ENCODE peak calls at places on chromosomes 3 and 15, in five cellular contexts. A, P, F, G and Y are unnamed samples.

GRCh38 chr15:57485869-57486268 is 105.8 kb upstream of the MYZAP start:
- DNase-seq in A (no peak), P (peak; percentile 61), F (peak; percentile 72), G (no peak), Y (no peak)

GRCh38 chr3:194285024-194285858 is 65.9 kb downstream of the CPN2 start:
- DNase-seq in A (no peak), P (no peak), F (no peak), G (no peak), Y (no peak)

GRCh38 chr3:63863150-63864007 is at the start of the genes ATXN7 and THOC7:
- DNase-seq in A (peak; percentile 74), P (peak; percentile 79), F (peak; percentile 83), G (peak; percentile 80), Y (peak; percentile 45)

GRCh38 chr3:23811117-23811487 is 5.3 kb downstream of the UBE2E1 start:
- DNase-seq in A (no peak), P (no peak), F (no peak), G (no peak), Y (no peak)

GRCh38 chr3:196138927-196139680 is 57.2 kb upstream of the TFRC start:
- DNase-seq in A (no peak), P (no peak), F (peak; percentile 14), G (no peak), Y (no peak)

GRCh38 chr3:82957079-82957478 is 1195.6 kb upstream of the GBE1 start:
- DNase-seq in A (no peak), P (no peak), F (no peak), G (no peak), Y (no peak)

GRCh38 chr3:28575748-28576589 is 227.3 kb upstream of the AZI2 start:
- DNase-seq in A (no peak), P (peak; percentile 25), F (no peak), G (peak; percentile 84), Y (no peak)

GRCh38 chr3:172285844-172286243 is 162.4 kb downstream of the GHSR start:
- DNase-seq in A (no peak), P (no peak), F (no peak), G (no peak), Y (no peak)

GRCh38 chr3:122786067-122786466 is 7.6 kb downstream of the HSPBAP1 start:
- DNase-seq in A (no peak), P (no peak), F (no peak), G (no peak), Y (no peak)

GRCh38 chr3:126472277-126473006 is 3.2 kb downstream of the ZXDC start:
- DNase-seq in A (no peak), P (peak; percentile 71), F (peak; percentile 88), G (no peak), Y (no peak)

GRCh38 chr3:8622873-8623725 is 21.5 kb downstream of the SSUH2 start:
- DNase-seq in A (peak; percentile 61), P (peak; percentile 73), F (peak; percentile 66), G (peak; percentile 89), Y (peak; percentile 14)

DNA sequence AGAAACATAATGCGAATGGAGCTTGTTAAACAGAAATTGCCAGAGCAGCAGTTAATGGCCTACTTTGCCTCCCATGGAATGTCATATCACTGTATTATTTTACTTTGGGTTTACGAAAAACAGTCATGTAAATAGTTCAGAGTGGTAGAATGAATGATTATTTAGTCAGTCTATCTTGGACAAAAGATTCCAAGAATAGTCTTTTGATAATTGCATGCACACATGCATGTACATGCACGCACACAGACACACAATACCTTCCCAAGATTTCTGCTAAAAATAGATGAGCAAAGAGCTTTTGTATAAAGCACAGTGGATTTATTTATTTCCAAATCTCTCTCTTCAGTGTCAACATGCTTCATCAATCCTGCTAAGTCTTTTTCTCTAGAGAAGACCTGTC is 800.7 kb downstream of the DIPK2A start:
- DNase-seq in A (no peak), P (no peak), F (no peak), G (no peak), Y (no peak)
- H3K27ac ChIP-seq in A (no peak overlapping the region), P (no peak overlapping the region), F (no peak overlapping the region), G (no peak overlapping the region), Y (no peak overlapping the region)

DNA sequence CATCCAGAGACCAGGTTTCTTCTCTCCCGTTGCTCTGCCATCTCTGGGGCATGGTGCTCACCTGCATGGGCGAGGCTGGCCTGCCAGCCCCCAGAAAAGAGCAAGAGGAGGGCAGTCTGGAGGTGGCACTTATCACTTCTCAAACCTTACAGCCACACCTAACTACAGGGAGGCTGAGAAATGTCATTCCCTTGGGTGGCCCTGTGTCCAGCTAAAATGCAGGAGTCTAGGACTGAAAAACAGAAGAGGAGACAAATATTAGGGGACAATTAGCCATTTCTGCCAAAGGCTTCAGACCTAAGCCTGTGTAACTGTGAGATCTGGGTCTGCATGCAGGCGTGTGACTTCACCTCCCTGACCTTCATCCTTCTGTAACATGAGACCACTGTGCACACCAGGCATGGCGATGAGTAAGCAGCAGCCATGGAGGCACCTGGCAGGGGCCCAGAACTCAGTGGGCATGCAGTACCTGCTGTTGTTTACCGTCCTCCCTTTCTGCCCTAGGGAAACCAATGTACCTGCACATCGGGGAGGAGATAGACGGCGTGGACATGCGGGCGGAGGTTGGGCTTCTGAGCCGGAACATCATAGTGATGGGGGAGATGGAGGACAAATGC is 83.4 kb downstream of the MESD start:
- DNase-seq in A (no peak), P (no peak), F (no peak), G (no peak), Y (no peak)
- H3K4me1 ChIP-seq in A (no peaks in the 10 kb centered on the region), P (no peaks in the 10 kb centered on the region), F (no peaks in the 10 kb centered on the region), G (peaks cover 3% of the 10 kb centered on the region), Y (no peaks in the 10 kb centered on the region)

GRCh38 chr15:40932146-40932545 is 3.0 kb downstream of the DLL4 start:
- DNase-seq in A (no peak), P (no peak), F (no peak), G (no peak), Y (no peak)

GRCh38 chr15:40931300-40932142 is 2.4 kb downstream of the DLL4 start:
- DNase-seq in A (no peak), P (no peak), F (no peak), G (no peak), Y (no peak)

GRCh38 chr15:40928975-40929729 is at the start of gene DLL4:
- DNase-seq in A (peak; percentile 89), P (peak; percentile 74), F (peak; percentile 86), G (peak; percentile 87), Y (no peak)

GRCh38 chr15:40929730-40930429 is 740 bp downstream of the DLL4 start:
- DNase-seq in A (no peak), P (peak; percentile 63), F (peak; percentile 75), G (peak; percentile 80), Y (no peak)

GRCh38 chr15:40930430-40931299 is 1.5 kb downstream of the DLL4 start:
- DNase-seq in A (peak; percentile 88), P (no peak), F (peak; percentile 69), G (peak; percentile 92), Y (no peak)
- TF ChIP-seq CTCF in A (peak; percentile 51), P (peak; percentile 25), F (peak; percentile 49), G (no peak), Y (peak; percentile 65)

GRCh38 chr15:38071211-38071972 is 137.0 kb downstream of the TMCO5A start:
- DNase-seq in A (no peak), P (peak; percentile 27), F (no peak), G (no peak), Y (no peak)
- H3K27ac ChIP-seq in A (no peak overlapping the region), P (peak overlapping the region; percentile 70), F (peak overlapping the region; percentile 93), G (no peak overlapping the region), Y (no peak overlapping the region)

DNA sequence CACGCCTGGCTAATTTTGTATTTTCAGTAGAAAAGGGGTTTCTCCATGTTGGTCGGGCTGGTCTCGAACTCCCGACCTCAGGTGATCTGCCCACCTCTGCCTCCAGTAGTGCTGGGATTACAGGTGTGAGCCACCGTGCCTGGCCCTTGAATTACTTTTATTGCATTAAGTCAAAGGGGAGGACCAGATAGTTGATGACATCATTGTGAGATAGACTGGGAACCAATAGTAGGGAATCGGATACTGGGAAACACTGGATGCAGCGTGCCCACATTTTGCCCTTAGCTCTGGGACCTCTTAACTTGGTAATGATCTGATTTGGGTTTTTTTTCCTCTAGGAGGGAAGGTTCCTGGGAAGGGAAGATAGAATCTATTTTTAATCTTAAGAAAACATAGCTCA is 19.2 kb downstream of the DAG1 start:
- DNase-seq in A (no peak), P (no peak), F (no peak), G (no peak), Y (no peak)
- H3K4me1 ChIP-seq in A (peaks cover 13% of the 10 kb centered on the region), P (peaks cover 33% of the 10 kb centered on the region), F (peaks cover 5% of the 10 kb centered on the region), G (no peaks in the 10 kb centered on the region), Y (no peaks in the 10 kb centered on the region)

DNA sequence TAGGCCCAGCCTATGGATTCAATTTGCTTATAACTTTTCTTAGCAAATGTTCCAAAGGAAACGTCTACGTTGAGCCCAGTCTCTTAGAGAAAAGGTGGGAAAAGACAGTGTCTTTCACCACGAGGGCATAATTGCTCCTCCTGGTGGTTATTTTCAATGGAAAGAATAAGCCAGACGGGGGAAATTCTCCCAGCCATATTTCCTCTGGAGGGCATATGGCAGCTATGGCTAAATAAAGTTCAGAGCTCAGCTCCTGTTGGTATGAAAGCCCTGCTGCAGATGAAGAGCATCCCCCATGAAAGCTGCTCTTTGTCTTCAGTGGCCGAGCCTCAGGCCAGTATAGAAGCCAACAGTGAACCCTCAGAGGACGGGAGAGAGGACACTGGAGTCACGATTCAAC is 297.9 kb downstream of the RYR3 start:
- DNase-seq in A (no peak), P (no peak), F (no peak), G (no peak), Y (no peak)
- TF ChIP-seq CTCF in A (no peak), P (no peak), F (no peak), G (no peak), Y (no peak)

GRCh38 chr3:18809640-18810305 is 338.5 kb upstream of the KCNH8 start:
- DNase-seq in A (no peak), P (no peak), F (no peak), G (no peak), Y (no peak)
- H3K27ac ChIP-seq in A (no peak overlapping the region), P (no peak overlapping the region), F (no peak overlapping the region), G (no peak overlapping the region), Y (no peak overlapping the region)

DNA sequence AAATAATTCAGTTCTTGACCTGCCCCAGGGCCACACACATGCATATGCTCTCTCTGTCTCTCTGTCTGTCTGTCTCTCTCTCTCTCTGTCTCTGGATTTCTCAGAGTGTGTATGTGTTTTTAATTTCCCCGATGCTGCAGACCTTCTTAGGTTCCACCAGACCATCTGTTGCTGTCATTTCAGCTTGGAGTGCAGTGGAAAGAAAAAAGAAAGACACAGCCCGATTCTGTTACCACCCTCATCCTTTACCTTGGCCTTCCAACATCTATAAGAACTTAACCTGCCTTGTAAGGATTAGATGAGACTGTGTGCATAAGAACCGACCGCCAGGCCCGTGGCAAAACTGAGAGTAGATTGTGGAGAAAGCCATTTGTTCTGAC is 9.7 kb upstream of the PGPEP1L start:
- DNase-seq in A (no peak), P (no peak), F (no peak), G (no peak), Y (no peak)
- H3K4me1 ChIP-seq in A (peaks cover 7% of the 10 kb centered on the region), P (peaks cover 26% of the 10 kb centered on the region), F (peaks cover 10% of the 10 kb centered on the region), G (peaks cover 4% of the 10 kb centered on the region), Y (peaks cover 6% of the 10 kb centered on the region)